ENCODE peak calls at places on chromosomes 11 and 22, in five cellular contexts. L, J, C, R and P are unnamed samples.

GRCh38 chr22:49209452-49210195 is 618.0 kb downstream of the BRD1 start:
- DNase-seq in L (no peak), J (no peak), C (no peak), R (peak), P (no peak)

GRCh38 chr22:44337658-44338004 is 24.9 kb upstream of the SHISAL1 start:
- DNase-seq in L (no peak), J (no peak), C (no peak), R (peak), P (peak)

GRCh38 chr11:19674420-19674819 is 38.2 kb upstream of the NAV2 start:
- DNase-seq in L (no peak), J (no peak), C (no peak), R (no peak), P (no peak)

GRCh38 chr11:21564095-21564494 is 628.8 kb upstream of the ANO5 start:
- DNase-seq in L (no peak), J (no peak), C (no peak), R (no peak), P (no peak)

GRCh38 chr11:83809274-83809673 is 523.1 kb upstream of the CCDC90B start:
- DNase-seq in L (no peak), J (no peak), C (no peak), R (no peak), P (no peak)

GRCh38 chr11:125525303-125525702 is 29.2 kb upstream of the FEZ1 start:
- DNase-seq in L (no peak), J (no peak), C (no peak), R (no peak), P (no peak)

GRCh38 chr11:64894070-64894811 is 15.8 kb upstream of the EHD1 start:
- DNase-seq in L (peak), J (peak), C (no peak), R (peak), P (peak)

GRCh38 chr11:109037856-109038780 is 373.2 kb downstream of the DDX10 start:
- DNase-seq in L (no peak), J (no peak), C (peak), R (no peak), P (no peak)

GRCh38 chr11:57072640-57073039 is 83.9 kb downstream of the OR5AK2 start:
- DNase-seq in L (no peak), J (no peak), C (peak), R (no peak), P (no peak)

GRCh38 chr11:119207300-119207570 is 1.1 kb downstream of the CBL start:
- DNase-seq in L (no peak), J (no peak), C (no peak), R (no peak), P (no peak)

GRCh38 chr11:3710485-3711259 is 39.5 kb upstream of the CHRNA10 start:
- DNase-seq in L (no peak), J (no peak), C (no peak), R (no peak), P (no peak)